ENCODE peak calls at places on chromosome 2, in seven cellular contexts. K is BJ, E is endothelial cell of umbilical vein, H is pancreas, A is A549, Z is AG04449, G is HFFc6. U is an unnamed sample.

GRCh38 chr2:98093146-98093545 is 6.2 kb downstream of the VWA3B start:
- DNase-seq in K (no peak), E (no peak), H (no peak), A (no peak), Z (no peak), G (no peak), U (no peak)

GRCh38 chr2:172442072-172442895 is 14.9 kb downstream of the ITGA6 start:
- DNase-seq in K (peak; percentile 83), E (peak; percentile 69), H (peak; percentile 69), A (peak; percentile 86), Z (peak; percentile 41), G (peak; percentile 99), U (peak; percentile 99)

GRCh38 chr2:12764075-12764722 is 47.5 kb downstream of the TRIB2 start:
- DNase-seq in K (no peak), E (peak; percentile 79), H (no peak), A (no peak), Z (no peak), G (peak; percentile 77), U (no peak)

GRCh38 chr2:147008481-147008880 is 836.3 kb upstream of the ACVR2A start:
- DNase-seq in K (no peak), E (no peak), H (no peak), A (no peak), Z (no peak), G (no peak), U (peak; percentile 56)

GRCh38 chr2:157231476-157231875 is 26.0 kb upstream of the GALNT5 start:
- DNase-seq in K (no peak), E (no peak), H (no peak), A (no peak), Z (no peak), G (no peak), U (no peak)

GRCh38 chr2:38997784-38998183 is 108.1 kb downstream of the ARHGEF33 start:
- DNase-seq in K (peak; percentile 46), E (peak; percentile 88), H (no peak), A (peak; percentile 19), Z (peak; percentile 82), G (peak; percentile 89), U (peak; percentile 91)

GRCh38 chr2:114714316-114714715 is 271.9 kb downstream of the DPP10 start:
- DNase-seq in K (no peak), E (no peak), H (no peak), A (no peak), Z (no peak), G (no peak), U (no peak)

GRCh38 chr2:43006834-43007543 is 214.6 kb upstream of the HAAO start:
- DNase-seq in K (no peak), E (no peak), H (no peak), A (no peak), Z (no peak), G (no peak), U (no peak)

GRCh38 chr2:180728928-180729559 is 251.4 kb upstream of the UBE2E3 start:
- DNase-seq in K (peak; percentile 77), E (peak; percentile 68), H (no peak), A (peak; percentile 17), Z (peak; percentile 68), G (peak; percentile 89), U (peak; percentile 90)

GRCh38 chr2:16664809-16665745 is 557 bp downstream of the CYRIA start:
- DNase-seq in K (no peak), E (no peak), H (no peak), A (peak; percentile 17), Z (no peak), G (no peak), U (no peak)

GRCh38 chr2:133953524-133953923 is 300.3 kb upstream of the MGAT5 start:
- DNase-seq in K (no peak), E (no peak), H (no peak), A (no peak), Z (no peak), G (no peak), U (no peak)

GRCh38 chr2:117091438-117091837 is 723.1 kb upstream of the DDX18 start:
- DNase-seq in K (no peak), E (no peak), H (no peak), A (no peak), Z (no peak), G (no peak), U (no peak)

GRCh38 chr2:66069937-66070716 is 364.8 kb upstream of the MEIS1 start:
- DNase-seq in K (no peak), E (no peak), H (no peak), A (no peak), Z (no peak), G (no peak), U (no peak)

GRCh38 chr2:88159955-88160415 is 10.2 kb upstream of the THNSL2 start:
- DNase-seq in K (no peak), E (peak; percentile 49), H (peak; percentile 41), A (peak; percentile 58), Z (no peak), G (peak; percentile 67), U (peak; percentile 84)

GRCh38 chr2:222336442-222336841 is 37.6 kb upstream of the PAX3 start:
- DNase-seq in K (no peak), E (no peak), H (no peak), A (no peak), Z (no peak), G (no peak), U (no peak)

GRCh38 chr2:42202299-42203008 is 33.3 kb downstream of the EML4 start:
- DNase-seq in K (no peak), E (no peak), H (no peak), A (no peak), Z (no peak), G (no peak), U (no peak)

GRCh38 chr2:181138816-181139215 is 158.4 kb downstream of the UBE2E3 start:
- DNase-seq in K (no peak), E (no peak), H (no peak), A (no peak), Z (no peak), G (no peak), U (peak; percentile 48)

GRCh38 chr2:173109253-173110188 is 33.9 kb downstream of the MAP3K20 start:
- DNase-seq in K (peak; percentile 80), E (no peak), H (no peak), A (no peak), Z (peak; percentile 71), G (peak; percentile 82), U (peak; percentile 85)

GRCh38 chr2:223762853-223763252 is 74.5 kb downstream of the AP1S3 start:
- DNase-seq in K (no peak), E (no peak), H (no peak), A (no peak), Z (peak; percentile 38), G (peak; percentile 12), U (no peak)

GRCh38 chr2:73031725-73032701 is 39.5 kb downstream of the SFXN5 start:
- DNase-seq in K (no peak), E (no peak), H (no peak), A (no peak), Z (no peak), G (no peak), U (no peak)

DNA sequence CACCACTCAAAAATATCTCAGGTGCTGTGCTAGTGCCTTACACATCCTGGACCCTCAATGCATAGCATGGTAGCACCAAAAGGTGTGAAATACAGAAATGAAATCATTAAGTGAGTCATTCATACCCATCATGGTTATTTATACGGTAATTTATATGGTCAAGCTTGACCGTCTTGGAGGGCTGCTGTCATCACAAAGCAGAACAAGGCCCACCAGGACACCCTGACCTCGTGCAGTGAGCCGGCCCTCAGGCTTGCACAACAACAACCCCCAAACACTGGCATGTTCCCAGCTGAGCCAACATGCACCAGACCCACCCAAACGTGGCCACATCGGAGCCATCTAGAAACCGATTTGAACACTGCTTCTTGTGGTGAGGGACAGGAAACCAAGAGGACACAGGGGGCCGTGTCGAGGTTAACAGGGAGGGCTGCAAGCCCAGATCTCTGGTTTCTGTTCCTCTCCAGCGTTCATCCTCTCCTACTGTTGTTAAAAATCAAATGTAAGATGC is 378.5 kb upstream of the ID2 start:
- DNase-seq in K (no peak), E (no peak), H (peak; percentile 57), A (no peak), Z (no peak), G (no peak), U (no peak)
- TF ChIP-seq CTCF in K (no peak), E (no peak), H (no peak), A (no peak), Z (no peak), G (no peak), U (no peak)

GRCh38 chr2:32901313-32901712 is 45.4 kb upstream of the LTBP1 start:
- DNase-seq in K (no peak), E (no peak), H (no peak), A (no peak), Z (no peak), G (no peak), U (no peak)
- TF ChIP-seq CTCF in K (no peak), E (no peak), H (no peak), A (no peak), Z (no peak), G (no peak), U (no peak)

GRCh38 chr2:130342020-130342532 is 621 bp upstream of the IMP4 start:
- DNase-seq in K (peak; percentile 81), E (peak; percentile 97), H (peak; percentile 94), A (peak; percentile 89), Z (no peak), G (peak; percentile 91), U (peak; percentile 92)

GRCh38 chr2:130345091-130345490 is 2.4 kb downstream of the IMP4 start:
- DNase-seq in K (no peak), E (no peak), H (no peak), A (no peak), Z (no peak), G (no peak), U (no peak)

GRCh38 chr2:130344578-130344977 is 1.9 kb downstream of the IMP4 start:
- DNase-seq in K (no peak), E (no peak), H (no peak), A (no peak), Z (no peak), G (no peak), U (no peak)

GRCh38 chr2:130341562-130342019 is 1.1 kb upstream of the IMP4 start:
- DNase-seq in K (no peak), E (no peak), H (no peak), A (peak; percentile 23), Z (no peak), G (no peak), U (peak; percentile 28)

DNA sequence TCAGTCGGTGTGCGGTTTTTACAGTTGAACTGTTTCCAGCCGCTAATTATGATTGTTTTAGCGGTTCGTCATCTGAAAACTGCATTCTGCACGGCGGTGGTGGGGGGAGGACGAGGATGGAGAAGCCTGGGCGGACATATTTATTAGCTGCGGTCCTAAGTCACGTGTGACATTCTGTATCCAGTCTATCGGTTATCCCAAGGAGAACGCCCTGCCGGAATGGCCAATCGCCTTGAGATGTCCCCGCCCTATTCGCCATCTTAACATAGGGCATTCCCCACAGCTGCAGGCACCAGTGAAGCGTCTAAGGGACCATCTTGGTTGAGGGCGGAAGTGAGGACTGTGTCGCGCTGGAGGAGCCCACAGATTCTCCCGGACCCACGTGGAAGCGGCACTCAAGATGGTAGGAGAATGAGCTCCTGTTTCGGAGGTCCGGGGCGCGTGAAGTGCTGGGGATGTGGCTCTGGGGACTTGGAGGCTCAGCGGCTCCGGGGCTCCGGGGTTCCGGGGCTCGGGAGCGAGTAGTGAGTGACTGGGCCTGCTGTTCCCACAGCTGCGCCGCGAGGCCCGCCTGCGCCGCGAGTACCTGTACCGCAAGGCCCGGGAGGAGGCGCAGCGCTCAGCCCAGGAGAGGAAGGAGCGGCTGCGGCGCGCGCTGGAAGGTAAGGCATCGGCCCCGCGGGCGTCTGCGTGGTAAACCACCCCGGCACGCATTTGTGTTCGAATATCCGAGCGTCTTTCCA is at the start of gene IMP4:
- DNase-seq in K (peak; percentile 99), E (peak; percentile 99), H (peak; percentile 99), A (peak; percentile 85), Z (peak; percentile 97), G (peak; percentile 100), U (peak; percentile 98)
- TF ChIP-seq CTCF in K (peak; percentile 55), E (peak; percentile 47), H (no peak), A (no peak), Z (peak; percentile 46), G (peak; percentile 67), U (peak; percentile 43)

GRCh38 chr2:217931846-217932560 is 70.8 kb downstream of the TNS1 start:
- DNase-seq in K (no peak), E (no peak), H (no peak), A (no peak), Z (no peak), G (no peak), U (no peak)
- TF ChIP-seq CTCF in K (no peak), E (no peak), H (no peak), A (no peak), Z (no peak), G (no peak), U (no peak)